ENCODE peak calls at places on chromosomes 11 and 22, in four cellular contexts. R is AG20443, U is AG08395, X is EL. Y is an unnamed sample.

GRCh38 chr11:73478737-73479347 is 102.6 kb downstream of the RELT start:
- DNase-seq in R (peak), U (peak), X (peak), Y (peak)

GRCh38 chr11:117610045-117610444 is 187.0 kb downstream of the DSCAML1 start:
- DNase-seq in R (no peak), U (no peak), X (peak), Y (peak)

GRCh38 chr11:118618991-118619375 is 11.6 kb downstream of the PHLDB1 start:
- DNase-seq in R (peak), U (peak), X (peak), Y (peak)

GRCh38 chr11:2975594-2975993 is 16.5 kb downstream of the NAP1L4 start:
- DNase-seq in R (peak), U (peak), X (peak), Y (peak)

GRCh38 chr11:10607462-10607861 is 39.0 kb upstream of the LYVE1 start:
- DNase-seq in R (no peak), U (no peak), X (no peak), Y (no peak)

GRCh38 chr11:77821349-77821851 is 456 bp downstream of the AAMDC start:
- DNase-seq in R (peak), U (peak), X (peak), Y (peak)

GRCh38 chr11:35013514-35014191 is 97.2 kb downstream of the PDHX start:
- DNase-seq in R (peak), U (peak), X (no peak), Y (no peak)

GRCh38 chr22:37032535-37033460 is 13.3 kb downstream of the MPST start:
- DNase-seq in R (peak), U (peak), X (peak), Y (peak)

GRCh38 chr11:119668685-119669084 is 60.3 kb downstream of the NECTIN1 start:
- DNase-seq in R (no peak), U (no peak), X (no peak), Y (no peak)

GRCh38 chr11:70500076-70500847 is 101.9 kb downstream of the CTTN start:
- DNase-seq in R (no peak), U (no peak), X (no peak), Y (no peak)

GRCh38 chr11:47161134-47161854 is 15.4 kb downstream of the ARFGAP2 start:
- DNase-seq in R (peak), U (peak), X (peak), Y (peak)

GRCh38 chr22:44197271-44197670 is 16.5 kb downstream of the PARVG start:
- DNase-seq in R (no peak), U (no peak), X (no peak), Y (no peak)

GRCh38 chr11:84924290-84924689 is 702.9 kb downstream of the DLG2 start:
- DNase-seq in R (peak), U (no peak), X (no peak), Y (no peak)

GRCh38 chr11:17208257-17208999 is 642 bp upstream of the PIK3C2A start:
- DNase-seq in R (peak), U (peak), X (peak), Y (peak)

GRCh38 chr22:32631507-32632245 is 157.1 kb downstream of the FBXO7 start:
- DNase-seq in R (no peak), U (no peak), X (no peak), Y (no peak)

GRCh38 chr22:19848298-19849224 is 6.1 kb downstream of the GNB1L start:
- DNase-seq in R (peak), U (peak), X (peak), Y (peak)

GRCh38 chr11:11163256-11163655 is 189.8 kb downstream of the CSNK2A3 start:
- DNase-seq in R (peak), U (peak), X (peak), Y (no peak)

GRCh38 chr22:37752189-37753061 is 55.3 kb upstream of the GCAT start:
- DNase-seq in R (peak), U (peak), X (peak), Y (peak)

GRCh38 chr22:32904044-32904443 is 102.5 kb downstream of the TIMP3 start:
- DNase-seq in R (peak), U (peak), X (peak), Y (peak)

GRCh38 chr22:39514373-39514973 is 5.9 kb upstream of the ATF4 start:
- DNase-seq in R (peak), U (no peak), X (peak), Y (peak)

GRCh38 chr11:106706355-106706754 is 311.9 kb downstream of the GUCY1A2 start:
- DNase-seq in R (peak), U (peak), X (peak), Y (peak)

GRCh38 chr11:279966-280761 is 2.0 kb downstream of the NLRP6 start:
- DNase-seq in R (peak), U (peak), X (peak), Y (no peak)

GRCh38 chr22:41237707-41238569 is 2.8 kb downstream of the CHADL start:
- DNase-seq in R (peak), U (peak), X (peak), Y (peak)

GRCh38 chr22:37328017-37328416 is 45.7 kb downstream of the CYTH4 start:
- DNase-seq in R (peak), U (peak), X (peak), Y (peak)